ENCODE peak calls at places on chromosome 11, in seven cellular contexts. One of them, this sample, is unnamed.

GRCh38 chr11:118238947-118239346 is 13.2 kb downstream of the MPZL3 start:
- DNase-seq in uterus: no peak
- DNase-seq in colonic mucosa: no peak
- DNase-seq in Peyer's patch: no peak
- DNase-seq in RWPE1: no peak
- DNase-seq in thoracic aorta: no peak
- DNase-seq in HCT116: no peak
- DNase-seq in this sample: no peak

GRCh38 chr11:76598426-76598839 is 72.1 kb downstream of the LRRC32 start:
- DNase-seq in uterus: no peak
- DNase-seq in colonic mucosa: no peak
- DNase-seq in Peyer's patch: no peak
- DNase-seq in RWPE1: no peak
- DNase-seq in thoracic aorta: no peak
- DNase-seq in HCT116: peak; percentile 7
- DNase-seq in this sample: no peak

GRCh38 chr11:70885721-70886305 is 366.6 kb downstream of the SHANK2 start:
- DNase-seq in uterus: no peak
- DNase-seq in colonic mucosa: no peak
- DNase-seq in Peyer's patch: no peak
- DNase-seq in RWPE1: no peak
- DNase-seq in thoracic aorta: no peak
- DNase-seq in HCT116: no peak
- DNase-seq in this sample: no peak

GRCh38 chr11:134574947-134575346 is 162.9 kb upstream of the B3GAT1 start:
- DNase-seq in uterus: no peak
- DNase-seq in colonic mucosa: no peak
- DNase-seq in Peyer's patch: no peak
- DNase-seq in RWPE1: no peak
- DNase-seq in thoracic aorta: no peak
- DNase-seq in HCT116: no peak
- DNase-seq in this sample: no peak

GRCh38 chr11:2549876-2550605 is 105.2 kb downstream of the KCNQ1 start:
- DNase-seq in uterus: no peak
- DNase-seq in colonic mucosa: no peak
- DNase-seq in Peyer's patch: no peak
- DNase-seq in RWPE1: no peak
- DNase-seq in thoracic aorta: no peak
- DNase-seq in HCT116: no peak
- DNase-seq in this sample: peak; percentile 31

GRCh38 chr11:86167499-86168161 is 76.9 kb upstream of the EED start:
- DNase-seq in uterus: no peak
- DNase-seq in colonic mucosa: no peak
- DNase-seq in Peyer's patch: no peak
- DNase-seq in RWPE1: no peak
- DNase-seq in thoracic aorta: no peak
- DNase-seq in HCT116: no peak
- DNase-seq in this sample: no peak

GRCh38 chr11:61145228-61146005 is 15.8 kb downstream of the VPS37C start:
- DNase-seq in uterus: no peak
- DNase-seq in colonic mucosa: no peak
- DNase-seq in Peyer's patch: no peak
- DNase-seq in RWPE1: no peak
- DNase-seq in thoracic aorta: no peak
- DNase-seq in HCT116: no peak
- DNase-seq in this sample: no peak

GRCh38 chr11:130527648-130528300 is 79.3 kb downstream of the ADAMTS15 start:
- DNase-seq in uterus: no peak
- DNase-seq in colonic mucosa: no peak
- DNase-seq in Peyer's patch: no peak
- DNase-seq in RWPE1: no peak
- DNase-seq in thoracic aorta: no peak
- DNase-seq in HCT116: no peak
- DNase-seq in this sample: no peak

GRCh38 chr11:128488471-128488870 is 98.9 kb downstream of the ETS1 start:
- DNase-seq in uterus: no peak
- DNase-seq in colonic mucosa: no peak
- DNase-seq in Peyer's patch: no peak
- DNase-seq in RWPE1: peak; percentile 73
- DNase-seq in thoracic aorta: peak; percentile 47
- DNase-seq in HCT116: no peak
- DNase-seq in this sample: no peak

GRCh38 chr11:77436969-77437368 is 36.9 kb downstream of the PAK1 start:
- DNase-seq in uterus: no peak
- DNase-seq in colonic mucosa: no peak
- DNase-seq in Peyer's patch: no peak
- DNase-seq in RWPE1: no peak
- DNase-seq in thoracic aorta: no peak
- DNase-seq in HCT116: no peak
- DNase-seq in this sample: no peak

GRCh38 chr11:61760946-61761345 is 8.5 kb downstream of the MYRF start:
- DNase-seq in uterus: no peak
- DNase-seq in colonic mucosa: no peak
- DNase-seq in Peyer's patch: no peak
- DNase-seq in RWPE1: no peak
- DNase-seq in thoracic aorta: no peak
- DNase-seq in HCT116: no peak
- DNase-seq in this sample: no peak

GRCh38 chr11:45885274-45885920 is at the start of gene MAPK8IP1:
- DNase-seq in uterus: no peak
- DNase-seq in colonic mucosa: peak; percentile 59
- DNase-seq in Peyer's patch: peak; percentile 26
- DNase-seq in RWPE1: peak; percentile 73
- DNase-seq in thoracic aorta: no peak
- DNase-seq in HCT116: no peak
- DNase-seq in this sample: no peak

GRCh38 chr11:65571940-65572339 is 398 bp upstream of the FAM89B start:
- DNase-seq in uterus: no peak
- DNase-seq in colonic mucosa: no peak
- DNase-seq in Peyer's patch: no peak
- DNase-seq in RWPE1: peak; percentile 65
- DNase-seq in thoracic aorta: no peak
- DNase-seq in HCT116: no peak
- DNase-seq in this sample: no peak

GRCh38 chr11:112219476-112220232 is 6.6 kb upstream of the PTS start:
- DNase-seq in uterus: peak; percentile 51
- DNase-seq in colonic mucosa: peak; percentile 52
- DNase-seq in Peyer's patch: peak; percentile 25
- DNase-seq in RWPE1: peak; percentile 62
- DNase-seq in thoracic aorta: no peak
- DNase-seq in HCT116: peak; percentile 71
- DNase-seq in this sample: no peak

GRCh38 chr11:95937358-95937757 is 13.5 kb upstream of the MTMR2 start:
- DNase-seq in uterus: no peak
- DNase-seq in colonic mucosa: no peak
- DNase-seq in Peyer's patch: no peak
- DNase-seq in RWPE1: no peak
- DNase-seq in thoracic aorta: no peak
- DNase-seq in HCT116: no peak
- DNase-seq in this sample: no peak

GRCh38 chr11:127493330-127493729 is 492.8 kb upstream of the KIRREL3 start:
- DNase-seq in uterus: no peak
- DNase-seq in colonic mucosa: no peak
- DNase-seq in Peyer's patch: no peak
- DNase-seq in RWPE1: no peak
- DNase-seq in thoracic aorta: no peak
- DNase-seq in HCT116: no peak
- DNase-seq in this sample: no peak

GRCh38 chr11:122101625-122102291 is 14.3 kb downstream of the BLID start:
- DNase-seq in uterus: peak; percentile 81
- DNase-seq in colonic mucosa: peak; percentile 28
- DNase-seq in Peyer's patch: no peak
- DNase-seq in RWPE1: no peak
- DNase-seq in thoracic aorta: peak; percentile 27
- DNase-seq in HCT116: no peak
- DNase-seq in this sample: no peak
- TF ChIP-seq CTCF in uterus: peak; percentile 56
- TF ChIP-seq CTCF in colonic mucosa: peak; percentile 15
- TF ChIP-seq CTCF in Peyer's patch: no peak
- TF ChIP-seq CTCF in RWPE1: no peak
- TF ChIP-seq CTCF in thoracic aorta: peak; percentile 53
- TF ChIP-seq CTCF in HCT116: peak; percentile 13
- TF ChIP-seq CTCF in this sample: peak; percentile 42

GRCh38 chr11:125070699-125071254 is 7.7 kb downstream of the SLC37A2 start:
- DNase-seq in uterus: peak; percentile 47
- DNase-seq in colonic mucosa: peak; percentile 64
- DNase-seq in Peyer's patch: peak; percentile 85
- DNase-seq in RWPE1: peak; percentile 89
- DNase-seq in thoracic aorta: no peak
- DNase-seq in HCT116: peak; percentile 39
- DNase-seq in this sample: peak; percentile 92
- H3K27ac ChIP-seq in uterus: peak overlapping the region; percentile 27
- H3K27ac ChIP-seq in colonic mucosa: peak overlapping the region; percentile 12
- H3K27ac ChIP-seq in Peyer's patch: peak overlapping the region; percentile 58
- H3K27ac ChIP-seq in RWPE1: peak overlapping the region; percentile 84
- H3K27ac ChIP-seq in thoracic aorta: no peak overlapping the region
- H3K27ac ChIP-seq in HCT116: peak overlapping the region; percentile 6
- H3K27ac ChIP-seq in this sample: peak overlapping the region; percentile 78

GRCh38 chr11:72921028-72921716 is 107.0 kb downstream of the ATG16L2 start:
- DNase-seq in uterus: no peak
- DNase-seq in colonic mucosa: no peak
- DNase-seq in Peyer's patch: no peak
- DNase-seq in RWPE1: no peak
- DNase-seq in thoracic aorta: no peak
- DNase-seq in HCT116: no peak
- DNase-seq in this sample: no peak

GRCh38 chr11:72926076-72926475 is 111.9 kb downstream of the ATG16L2 start:
- DNase-seq in uterus: no peak
- DNase-seq in colonic mucosa: no peak
- DNase-seq in Peyer's patch: no peak
- DNase-seq in RWPE1: no peak
- DNase-seq in thoracic aorta: no peak
- DNase-seq in HCT116: no peak
- DNase-seq in this sample: no peak

GRCh38 chr11:72925656-72926055 is 111.4 kb downstream of the ATG16L2 start:
- DNase-seq in uterus: no peak
- DNase-seq in colonic mucosa: no peak
- DNase-seq in Peyer's patch: no peak
- DNase-seq in RWPE1: no peak
- DNase-seq in thoracic aorta: no peak
- DNase-seq in HCT116: no peak
- DNase-seq in this sample: no peak

GRCh38 chr11:72927380-72927779 is 113.2 kb downstream of the ATG16L2 start:
- DNase-seq in uterus: no peak
- DNase-seq in colonic mucosa: no peak
- DNase-seq in Peyer's patch: no peak
- DNase-seq in RWPE1: no peak
- DNase-seq in thoracic aorta: no peak
- DNase-seq in HCT116: no peak
- DNase-seq in this sample: no peak

GRCh38 chr11:72924568-72925190 is 110.5 kb downstream of the ATG16L2 start:
- DNase-seq in uterus: no peak
- DNase-seq in colonic mucosa: no peak
- DNase-seq in Peyer's patch: no peak
- DNase-seq in RWPE1: peak; percentile 28
- DNase-seq in thoracic aorta: no peak
- DNase-seq in HCT116: peak; percentile 8
- DNase-seq in this sample: no peak
- TF ChIP-seq CTCF in uterus: peak; percentile 47
- TF ChIP-seq CTCF in colonic mucosa: peak; percentile 53
- TF ChIP-seq CTCF in Peyer's patch: peak; percentile 66
- TF ChIP-seq CTCF in RWPE1: peak; percentile 52
- TF ChIP-seq CTCF in thoracic aorta: peak; percentile 35
- TF ChIP-seq CTCF in HCT116: peak; percentile 55
- TF ChIP-seq CTCF in this sample: peak; percentile 42

GRCh38 chr11:11910541-11910940 is 68.8 kb downstream of the USP47 start:
- DNase-seq in uterus: no peak
- DNase-seq in colonic mucosa: no peak
- DNase-seq in Peyer's patch: no peak
- DNase-seq in RWPE1: no peak
- DNase-seq in thoracic aorta: no peak
- DNase-seq in HCT116: no peak
- DNase-seq in this sample: no peak
- H3K27ac ChIP-seq in uterus: peak overlapping the region; percentile 10
- H3K27ac ChIP-seq in colonic mucosa: no peak overlapping the region
- H3K27ac ChIP-seq in Peyer's patch: no peak overlapping the region
- H3K27ac ChIP-seq in RWPE1: no peak overlapping the region
- H3K27ac ChIP-seq in thoracic aorta: peak overlapping the region; percentile 82
- H3K27ac ChIP-seq in HCT116: no peak overlapping the region
- H3K27ac ChIP-seq in this sample: no peak overlapping the region